ENCODE peak calls at places on chromosomes 5 and 9, in four cellular contexts. J is left lobe of liver, O is germinal center, K is C1 segment of cervical spinal cord. V is an unnamed sample.

GRCh38 chr9:75649060-75649459 is 241.4 kb upstream of the PCSK5 start:
- DNase-seq in K (no peak), J (no peak), O (no peak), V (no peak)

GRCh38 chr9:21015122-21015815 is 16.2 kb downstream of the HACD4 start:
- DNase-seq in O (no peak), K (no peak), J (no peak), V (no peak)

GRCh38 chr5:120848883-120849282 is 384.8 kb downstream of the PRR16 start:
- DNase-seq in K (no peak), J (no peak), O (no peak), V (no peak)

GRCh38 chr5:158951461-158951860 is 148.3 kb downstream of the EBF1 start:
- DNase-seq in K (no peak), J (no peak), O (peak; percentile 38), V (peak; percentile 79)

GRCh38 chr5:11164456-11165286 is 403.6 kb upstream of the DAP start:
- DNase-seq in K (peak; percentile 9), O (no peak), J (no peak), V (no peak)

GRCh38 chr5:178436326-178436940 is 153.8 kb downstream of the COL23A1 start:
- DNase-seq in O (no peak), K (no peak), J (peak; percentile 22), V (no peak)

GRCh38 chr5:74127377-74128338 is 501.7 kb downstream of the ARHGEF28 start:
- DNase-seq in J (no peak), K (no peak), O (no peak), V (no peak)

GRCh38 chr9:127874301-127875216 is 2.9 kb downstream of the AK1 start:
- DNase-seq in K (no peak), J (no peak), O (no peak), V (no peak)

GRCh38 chr9:18907927-18908625 is 124.9 kb downstream of the SAXO1 start:
- DNase-seq in J (no peak), K (no peak), O (no peak), V (no peak)

GRCh38 chr5:154519375-154519774 is 41.3 kb upstream of the HAND1 start:
- DNase-seq in O (no peak), J (no peak), K (no peak), V (no peak)

GRCh38 chr9:91391426-91392217 is 29.9 kb upstream of the AUH start:
- DNase-seq in K (no peak), J (no peak), O (no peak), V (no peak)

GRCh38 chr9:111959468-111959941 is 62.9 kb downstream of the UGCG start:
- DNase-seq in O (no peak), K (no peak), J (no peak), V (no peak)

V was measured in NAMALWA.